ENCODE peak calls at places on chromosomes 12 and 14, in five cellular contexts. T is right cardiac atrium; K is transverse colon; B is CD4-positive, CD25-positive, alpha-beta regulatory T cell; Y is mucosa of descending colon. S is an unnamed sample.
A peak's percentile ranks its signal among the peaks of the same experiment; 100 is the strongest.

GRCh38 chr12:132503611-132504204 is 13.8 kb downstream of the FBRSL1 start:
- DNase-seq in K (no peak), Y (no peak), T (no peak), B (no peak), S (no peak)

GRCh38 chr12:114625294-114625851 is 58.6 kb downstream of the TBX3 start:
- DNase-seq in Y (peak; percentile 58), T (no peak), B (no peak), K (peak; percentile 38), S (no peak)

GRCh38 chr12:218221-218620 is 4.3 kb upstream of the SLC6A12 start:
- DNase-seq in K (no peak), T (no peak), Y (no peak), B (no peak), S (no peak)

GRCh38 chr12:389138-390096 is at the start of gene KDM5A:
- DNase-seq in B (peak; percentile 88), T (peak; percentile 94), K (peak; percentile 94), Y (peak; percentile 92), S (peak; percentile 92)

GRCh38 chr12:12326262-12326661 is 23.8 kb downstream of the MANSC1 start:
- DNase-seq in K (no peak), T (no peak), B (no peak), Y (no peak), S (no peak)

GRCh38 chr12:16228067-16228466 is 49.4 kb downstream of the SLC15A5 start:
- DNase-seq in T (no peak), K (no peak), B (no peak), Y (no peak), S (no peak)

GRCh38 chr14:21987937-21988336 is 314.3 kb upstream of the OR4E1 start:
- DNase-seq in B (no peak), K (no peak), T (no peak), Y (no peak), S (no peak)

GRCh38 chr14:88798161-88798560 is 5.4 kb upstream of the EML5 start:
- DNase-seq in T (no peak), K (no peak), B (no peak), Y (no peak), S (no peak)

GRCh38 chr14:59330455-59330854 is 134.7 kb downstream of the GPR135 start:
- DNase-seq in Y (no peak), T (no peak), K (peak; percentile 33), B (no peak), S (peak; percentile 47)

GRCh38 chr14:59333235-59333634 is 131.9 kb downstream of the GPR135 start:
- DNase-seq in T (no peak), B (no peak), Y (no peak), K (no peak), S (no peak)

GRCh38 chr14:59333668-59334067 is 131.5 kb downstream of the GPR135 start:
- DNase-seq in B (no peak), T (no peak), Y (peak; percentile 10), K (no peak), S (no peak)

GRCh38 chr14:59332727-59333126 is 132.5 kb downstream of the GPR135 start:
- DNase-seq in Y (no peak), B (no peak), T (no peak), K (no peak), S (no peak)

GRCh38 chr14:59331217-59331616 is 134.0 kb downstream of the GPR135 start:
- DNase-seq in K (no peak), T (no peak), B (no peak), Y (no peak), S (no peak)
- H3K4me1 ChIP-seq in K (peaks cover 22% of the 10 kb centered on the region), T (peaks cover 6% of the 10 kb centered on the region), B (no peaks in the 10 kb centered on the region), Y (no peaks in the 10 kb centered on the region), S (peaks cover 44% of the 10 kb centered on the region)

GRCh38 chr12:55718650-55719275 is 1.4 kb upstream of the RDH5 start:
- DNase-seq in K (no peak), Y (no peak), T (peak; percentile 43), B (no peak), S (no peak)

GRCh38 chr12:55716582-55717396 is 943 bp downstream of the BLOC1S1 start:
- DNase-seq in K (no peak), Y (no peak), T (peak; percentile 37), B (no peak), S (no peak)

GRCh38 chr12:55719371-55719770 is 822 bp upstream of the RDH5 start:
- DNase-seq in T (peak; percentile 51), K (no peak), Y (no peak), B (no peak), S (no peak)

GRCh38 chr12:55717397-55718007 is 1.7 kb downstream of the BLOC1S1 start:
- DNase-seq in Y (peak; percentile 71), T (no peak), B (no peak), K (peak; percentile 63), S (no peak)

GRCh38 chr12:55718020-55718419 is 2.2 kb upstream of the RDH5 start:
- DNase-seq in B (no peak), K (no peak), T (peak; percentile 53), Y (no peak), S (no peak)
- H3K4me1 ChIP-seq in B (peaks cover 37% of the 10 kb centered on the region), K (peaks cover 76% of the 10 kb centered on the region), T (peaks cover 29% of the 10 kb centered on the region), Y (peaks cover 59% of the 10 kb centered on the region), S (peaks cover 61% of the 10 kb centered on the region)

DNA sequence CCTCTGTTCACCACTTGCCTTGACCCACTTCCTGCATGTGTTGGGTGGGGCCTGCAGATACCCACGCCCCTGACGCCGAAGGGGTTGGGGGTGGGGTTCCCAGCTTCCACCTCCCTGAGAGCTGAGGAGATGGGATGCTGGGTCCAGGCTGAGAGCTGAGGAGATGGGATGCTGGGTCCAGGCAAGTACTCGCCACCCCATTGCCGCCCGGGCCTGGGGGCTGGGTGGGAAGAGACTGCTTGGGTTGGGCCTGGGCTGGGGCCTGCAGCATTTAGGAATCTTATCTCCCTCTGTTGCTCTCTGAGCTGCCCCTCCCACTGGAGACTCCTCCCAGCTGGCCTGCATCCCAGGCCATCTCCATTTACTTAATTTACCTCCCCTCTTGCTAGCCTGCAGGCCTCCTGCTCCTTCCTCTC is 17.4 kb downstream of the TEAD4 start:
- DNase-seq in K (no peak), Y (no peak), B (no peak), T (no peak), S (no peak)
- H3K4me1 ChIP-seq in K (no peaks in the 10 kb centered on the region), Y (no peaks in the 10 kb centered on the region), B (no peaks in the 10 kb centered on the region), T (peaks cover 4% of the 10 kb centered on the region), S (peaks cover 6% of the 10 kb centered on the region)

DNA sequence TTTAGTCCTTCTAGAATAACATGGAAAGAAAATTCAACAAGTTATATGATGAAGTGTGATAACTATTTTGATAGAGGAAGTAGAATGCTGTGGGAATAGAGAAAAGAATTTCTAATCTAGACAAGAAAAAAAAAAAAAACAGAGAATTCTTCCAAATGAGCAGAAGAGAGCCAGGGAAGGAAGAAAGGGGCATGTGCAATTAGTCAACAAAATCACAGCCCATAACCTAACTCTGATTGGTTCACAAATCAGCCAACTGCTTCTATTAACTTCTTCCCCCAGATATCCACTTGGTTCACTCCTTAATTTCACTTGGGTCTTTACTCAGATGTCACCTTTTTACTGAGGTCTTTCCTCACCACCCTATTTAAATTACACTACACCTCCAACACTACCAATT is 69.5 kb downstream of the BTG1 start:
- DNase-seq in T (no peak), Y (no peak), K (no peak), B (no peak), S (no peak)
- H3K4me1 ChIP-seq in T (peaks cover 5% of the 10 kb centered on the region), Y (peaks cover 5% of the 10 kb centered on the region), K (peaks cover 36% of the 10 kb centered on the region), B (peaks cover 22% of the 10 kb centered on the region), S (peaks cover 32% of the 10 kb centered on the region)

DNA sequence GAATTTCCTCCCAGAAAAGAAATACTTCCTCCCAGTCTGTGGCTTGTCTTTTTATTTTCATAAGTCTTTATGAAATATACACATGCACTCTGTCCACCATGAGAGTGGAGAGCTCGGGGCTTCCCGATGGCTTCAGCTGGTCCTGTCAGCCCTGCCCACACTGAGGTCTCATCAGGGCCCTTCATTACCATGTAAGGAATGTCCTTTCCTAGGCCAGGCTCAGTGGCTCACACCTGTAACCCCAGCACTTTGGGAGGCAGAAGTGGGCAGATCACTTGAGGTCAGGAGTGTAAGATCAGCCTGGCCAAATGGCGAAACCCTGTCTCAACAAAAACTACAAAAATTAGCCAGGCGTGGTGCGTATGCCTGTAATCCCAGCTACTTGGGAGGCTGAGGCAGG is 77.0 kb downstream of the CPSF2 start:
- DNase-seq in B (no peak), Y (no peak), T (no peak), K (no peak), S (no peak)
- H3K4me1 ChIP-seq in B (no peaks in the 10 kb centered on the region), Y (no peaks in the 10 kb centered on the region), T (no peaks in the 10 kb centered on the region), K (no peaks in the 10 kb centered on the region), S (no peaks in the 10 kb centered on the region)